ENCODE peak calls at places on chromosome 1, in four cellular contexts. One of them, this sample, is unnamed.
A peak's percentile ranks its signal among the peaks of the same experiment; 100 is the strongest.

GRCh38 chr1:33181038-33181861 is 593 bp downstream of the TRIM62 start:
- DNase-seq in K562: peak; percentile 62
- DNase-seq in adrenal gland: peak; percentile 55
- DNase-seq in aorta: peak; percentile 74
- DNase-seq in this sample: peak; percentile 71

GRCh38 chr1:119728007-119728406 is 16.3 kb downstream of the PHGDH start:
- DNase-seq in aorta: no peak
- DNase-seq in adrenal gland: no peak
- DNase-seq in K562: no peak
- DNase-seq in this sample: no peak

GRCh38 chr1:235748747-235749146 is 99.2 kb upstream of the GNG4 start:
- DNase-seq in K562: no peak
- DNase-seq in adrenal gland: no peak
- DNase-seq in aorta: no peak
- DNase-seq in this sample: no peak

GRCh38 chr1:156419863-156420208 is 50.8 kb downstream of the RHBG start:
- DNase-seq in aorta: no peak
- DNase-seq in K562: peak; percentile 40
- DNase-seq in adrenal gland: no peak
- DNase-seq in this sample: no peak

GRCh38 chr1:184982002-184982954 is 8.0 kb upstream of the NIBAN1 start:
- DNase-seq in K562: peak; percentile 70
- DNase-seq in aorta: peak; percentile 84
- DNase-seq in adrenal gland: peak; percentile 84
- DNase-seq in this sample: peak; percentile 77

GRCh38 chr1:165080253-165080896 is 276.1 kb downstream of the LMX1A start:
- DNase-seq in K562: no peak
- DNase-seq in aorta: no peak
- DNase-seq in adrenal gland: no peak
- DNase-seq in this sample: no peak

GRCh38 chr1:204130178-204130577 is 21.7 kb downstream of the ETNK2 start:
- DNase-seq in adrenal gland: peak; percentile 80
- DNase-seq in K562: no peak
- DNase-seq in aorta: no peak
- DNase-seq in this sample: no peak

GRCh38 chr1:6822530-6823359 is 37.5 kb downstream of the CAMTA1 start:
- DNase-seq in aorta: no peak
- DNase-seq in K562: no peak
- DNase-seq in adrenal gland: no peak
- DNase-seq in this sample: peak; percentile 33

GRCh38 chr1:26861286-26861701 is 1.7 kb upstream of the SFN start:
- DNase-seq in adrenal gland: no peak
- DNase-seq in aorta: no peak
- DNase-seq in K562: no peak
- DNase-seq in this sample: no peak

GRCh38 chr1:34500451-34500850 is 254.4 kb upstream of the GJB5 start:
- DNase-seq in adrenal gland: peak; percentile 19
- DNase-seq in K562: peak; percentile 21
- DNase-seq in aorta: no peak
- DNase-seq in this sample: peak; percentile 2

GRCh38 chr1:169392406-169392805 is 24.4 kb downstream of the BLZF1 start:
- DNase-seq in aorta: no peak
- DNase-seq in adrenal gland: no peak
- DNase-seq in K562: no peak
- DNase-seq in this sample: no peak

GRCh38 chr1:234852659-234853058 is 242.7 kb upstream of the IRF2BP2 start:
- DNase-seq in aorta: no peak
- DNase-seq in K562: no peak
- DNase-seq in adrenal gland: no peak
- DNase-seq in this sample: no peak

GRCh38 chr1:53371121-53371666 is 43.3 kb upstream of the LRP8 start:
- DNase-seq in adrenal gland: no peak
- DNase-seq in K562: no peak
- DNase-seq in aorta: peak; percentile 36
- DNase-seq in this sample: no peak

DNA sequence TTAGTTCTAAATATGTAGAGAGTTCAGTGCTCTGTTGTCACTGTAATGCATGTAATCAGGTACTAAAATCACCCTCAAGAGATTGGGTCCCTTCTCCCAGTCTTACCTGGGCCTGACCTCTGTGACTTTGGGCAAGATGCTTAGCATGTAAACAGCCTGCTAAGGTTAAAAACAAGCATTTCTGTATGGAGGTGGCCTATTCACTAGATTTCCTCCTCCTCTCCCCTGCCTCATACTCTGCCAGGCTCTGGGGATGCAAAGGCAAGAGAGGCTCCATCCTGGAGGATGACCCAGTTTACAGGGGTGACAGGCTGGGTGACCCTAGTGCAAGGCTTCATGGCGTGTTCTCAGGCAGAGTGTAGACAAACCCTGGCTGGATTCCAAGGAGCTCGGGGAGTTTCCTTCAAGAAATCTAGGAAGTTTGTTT is 28.8 kb downstream of the VANGL2 start:
- DNase-seq in aorta: no peak
- DNase-seq in K562: no peak
- DNase-seq in adrenal gland: no peak
- DNase-seq in this sample: no peak
- H3K4me1 ChIP-seq in aorta: no peaks in the 10 kb centered on the region
- H3K4me1 ChIP-seq in K562: peaks cover 4% of the 10 kb centered on the region
- H3K4me1 ChIP-seq in adrenal gland: no peaks in the 10 kb centered on the region
- H3K4me1 ChIP-seq in this sample: no peaks in the 10 kb centered on the region

DNA sequence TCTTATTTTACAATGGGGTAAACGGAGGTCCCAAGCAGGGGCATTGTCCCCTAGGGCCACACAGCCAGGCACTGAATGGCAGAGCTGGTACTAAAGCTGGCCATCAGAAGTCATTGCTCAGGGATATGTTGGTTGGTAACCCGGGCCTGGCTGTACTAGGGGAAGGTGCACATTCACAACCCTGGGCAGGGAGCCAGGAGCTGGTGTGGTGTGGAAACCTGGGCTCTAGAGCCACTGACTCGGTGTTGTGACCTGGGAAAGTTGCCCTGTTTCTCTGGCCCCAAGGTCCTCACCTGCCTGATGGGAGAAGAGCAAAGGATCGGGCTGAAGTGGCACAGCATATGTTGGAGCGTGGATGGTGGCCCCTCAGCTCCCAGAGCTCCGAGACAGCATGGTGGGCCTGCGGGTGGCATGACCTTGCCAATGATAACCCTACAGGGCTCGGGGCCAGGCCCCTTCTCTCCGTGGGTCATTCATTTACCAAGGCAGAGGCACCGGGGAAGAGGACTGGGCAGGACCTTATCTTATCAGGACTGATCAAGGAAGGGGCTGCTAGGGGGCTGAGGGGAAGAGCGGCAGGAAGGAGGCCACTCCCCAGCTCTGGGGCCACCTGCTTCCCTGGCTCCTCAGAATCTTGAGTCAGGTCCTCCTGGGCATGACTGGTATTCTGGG is 274.1 kb downstream of the TRABD2B start:
- DNase-seq in adrenal gland: no peak
- DNase-seq in aorta: no peak
- DNase-seq in K562: no peak
- DNase-seq in this sample: no peak
- H3K27me3 ChIP-seq in adrenal gland: peaks cover 34% of the 10 kb centered on the region
- H3K27me3 ChIP-seq in aorta: no peaks in the 10 kb centered on the region
- H3K27me3 ChIP-seq in K562: peaks cover 73% of the 10 kb centered on the region
- H3K27me3 ChIP-seq in this sample: peaks cover 95% of the 10 kb centered on the region

GRCh38 chr1:226739696-226740065 is 599 bp upstream of the ITPKB start:
- DNase-seq in adrenal gland: no peak
- DNase-seq in aorta: no peak
- DNase-seq in K562: no peak
- DNase-seq in this sample: no peak
- H3K4me3 ChIP-seq in adrenal gland: no peak overlapping the region
- H3K4me3 ChIP-seq in aorta: peak overlapping the region; percentile 69
- H3K4me3 ChIP-seq in K562: no peak overlapping the region
- H3K4me3 ChIP-seq in this sample: peak overlapping the region; percentile 52

DNA sequence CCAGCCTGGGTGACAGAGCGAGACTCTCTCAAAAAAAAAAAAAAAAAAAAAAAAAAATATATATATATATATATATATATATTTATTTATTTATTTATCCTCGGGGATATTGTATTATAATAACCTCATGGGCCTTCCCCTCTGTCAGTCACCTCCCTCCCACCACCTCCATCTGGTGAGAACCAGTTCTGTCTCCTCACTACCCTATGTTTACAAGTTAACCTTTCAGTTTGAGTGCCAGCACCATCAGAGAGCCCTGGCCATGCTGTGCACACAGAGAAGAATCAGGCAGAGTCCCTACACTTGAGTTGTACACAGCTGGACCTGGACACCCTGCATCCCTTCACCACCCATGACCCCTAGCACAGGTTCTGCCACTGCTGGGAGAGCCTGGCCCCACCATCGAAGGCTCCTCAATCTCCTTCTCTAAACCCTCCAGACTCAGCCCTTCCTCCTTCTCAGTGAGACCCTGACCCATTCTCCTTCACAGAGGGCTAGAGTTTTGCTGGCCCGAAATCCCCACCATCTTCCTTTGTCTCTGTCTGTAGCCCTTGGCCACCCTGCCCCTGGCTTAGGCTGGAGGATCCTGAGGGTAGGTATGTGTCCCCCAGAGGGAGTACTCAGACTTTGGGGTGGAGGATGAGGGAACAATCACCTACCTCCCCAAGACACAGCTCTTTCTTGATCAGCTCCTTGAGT is 1.2 kb downstream of the S100A5 start:
- DNase-seq in adrenal gland: no peak
- DNase-seq in K562: no peak
- DNase-seq in aorta: no peak
- DNase-seq in this sample: no peak
- H3K4me1 ChIP-seq in adrenal gland: peaks cover 27% of the 10 kb centered on the region
- H3K4me1 ChIP-seq in K562: peaks cover 74% of the 10 kb centered on the region
- H3K4me1 ChIP-seq in aorta: no peaks in the 10 kb centered on the region
- H3K4me1 ChIP-seq in this sample: peaks cover 16% of the 10 kb centered on the region

GRCh38 chr1:212549503-212550017 is 59.0 kb upstream of the ATF3 start:
- DNase-seq in aorta: no peak
- DNase-seq in K562: no peak
- DNase-seq in adrenal gland: no peak
- DNase-seq in this sample: no peak

GRCh38 chr1:212556822-212557549 is 51.6 kb upstream of the ATF3 start:
- DNase-seq in K562: no peak
- DNase-seq in aorta: no peak
- DNase-seq in adrenal gland: no peak
- DNase-seq in this sample: no peak

GRCh38 chr1:212555426-212555825 is 53.1 kb upstream of the ATF3 start:
- DNase-seq in K562: no peak
- DNase-seq in adrenal gland: no peak
- DNase-seq in aorta: no peak
- DNase-seq in this sample: no peak

GRCh38 chr1:212554401-212554800 is 54.2 kb upstream of the ATF3 start:
- DNase-seq in adrenal gland: no peak
- DNase-seq in aorta: no peak
- DNase-seq in K562: no peak
- DNase-seq in this sample: no peak

DNA sequence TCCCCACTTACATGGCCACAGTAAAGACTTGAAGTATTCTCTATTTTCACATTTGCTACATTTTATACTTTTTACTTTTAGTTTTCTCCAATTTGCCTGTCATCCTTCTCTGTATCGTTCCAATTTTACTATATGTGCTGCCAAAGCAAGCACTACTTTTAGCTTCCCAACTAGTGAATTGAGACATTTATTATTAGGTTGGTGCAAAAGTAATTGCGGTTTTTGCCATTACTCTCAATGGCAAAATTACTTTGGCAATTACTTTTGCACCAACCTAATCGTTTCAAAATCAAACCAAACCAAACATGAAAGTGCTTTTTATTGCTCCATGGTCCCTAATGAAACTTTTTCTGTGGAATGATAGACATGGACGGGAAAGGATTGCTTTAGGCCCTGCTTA is 56.6 kb upstream of the ATF3 start:
- DNase-seq in adrenal gland: no peak
- DNase-seq in K562: no peak
- DNase-seq in aorta: no peak
- DNase-seq in this sample: no peak
- H3K27me3 ChIP-seq in adrenal gland: no peaks in the 10 kb centered on the region
- H3K27me3 ChIP-seq in K562: peaks cover 3% of the 10 kb centered on the region
- H3K27me3 ChIP-seq in aorta: no peaks in the 10 kb centered on the region
- H3K27me3 ChIP-seq in this sample: no peaks in the 10 kb centered on the region

GRCh38 chr1:227297073-227297793 is 21.1 kb downstream of the CDC42BPA start:
- DNase-seq in adrenal gland: no peak
- DNase-seq in K562: no peak
- DNase-seq in aorta: no peak
- DNase-seq in this sample: no peak

GRCh38 chr1:227298532-227299174 is 19.6 kb downstream of the CDC42BPA start:
- DNase-seq in adrenal gland: no peak
- DNase-seq in K562: no peak
- DNase-seq in aorta: no peak
- DNase-seq in this sample: no peak

GRCh38 chr1:227299688-227300087 is 18.6 kb downstream of the CDC42BPA start:
- DNase-seq in aorta: no peak
- DNase-seq in adrenal gland: no peak
- DNase-seq in K562: no peak
- DNase-seq in this sample: no peak

GRCh38 chr1:227300682-227301081 is 17.6 kb downstream of the CDC42BPA start:
- DNase-seq in adrenal gland: no peak
- DNase-seq in K562: no peak
- DNase-seq in aorta: no peak
- DNase-seq in this sample: no peak

GRCh38 chr1:227299238-227299637 is 19.1 kb downstream of the CDC42BPA start:
- DNase-seq in adrenal gland: no peak
- DNase-seq in aorta: no peak
- DNase-seq in K562: no peak
- DNase-seq in this sample: peak; percentile 68
- H3K4me3 ChIP-seq in adrenal gland: no peak overlapping the region
- H3K4me3 ChIP-seq in aorta: no peak overlapping the region
- H3K4me3 ChIP-seq in K562: no peak overlapping the region
- H3K4me3 ChIP-seq in this sample: no peak overlapping the region

GRCh38 chr1:150149490-150150453 is at the start of gene PLEKHO1:
- DNase-seq in adrenal gland: peak; percentile 91
- DNase-seq in aorta: peak; percentile 95
- DNase-seq in K562: peak; percentile 84
- DNase-seq in this sample: peak; percentile 87
- H3K4me1 ChIP-seq in adrenal gland: peaks cover 22% of the 10 kb centered on the region
- H3K4me1 ChIP-seq in aorta: no peaks in the 10 kb centered on the region
- H3K4me1 ChIP-seq in K562: peaks cover 24% of the 10 kb centered on the region
- H3K4me1 ChIP-seq in this sample: peaks cover 41% of the 10 kb centered on the region

GRCh38 chr1:65444128-65444527 is 23.7 kb downstream of the LEPR start:
- DNase-seq in K562: no peak
- DNase-seq in aorta: no peak
- DNase-seq in adrenal gland: no peak
- DNase-seq in this sample: no peak
- H3K27me3 ChIP-seq in K562: no peaks in the 10 kb centered on the region
- H3K27me3 ChIP-seq in aorta: no peaks in the 10 kb centered on the region
- H3K27me3 ChIP-seq in adrenal gland: no peaks in the 10 kb centered on the region
- H3K27me3 ChIP-seq in this sample: no peaks in the 10 kb centered on the region

GRCh38 chr1:78009276-78009675 is 4.5 kb downstream of the DNAJB4 start:
- DNase-seq in adrenal gland: no peak
- DNase-seq in aorta: no peak
- DNase-seq in K562: no peak
- DNase-seq in this sample: no peak
- H3K4me3 ChIP-seq in adrenal gland: no peak overlapping the region
- H3K4me3 ChIP-seq in aorta: peak overlapping the region; percentile 43
- H3K4me3 ChIP-seq in K562: peak overlapping the region; percentile 15
- H3K4me3 ChIP-seq in this sample: no peak overlapping the region